ENCODE peak calls at places on chromosome 1, in six cellular contexts. N is IMR-90, A is neuronal stem cell, Z is H1, Q is trophoblast cell, X is mesenchymal stem cell. U is an unnamed sample.

GRCh38 chr1:240737761-240738265 is 125.9 kb upstream of the GREM2 start:
- DNase-seq in A (no peak), X (no peak), Q (no peak), N (no peak), Z (no peak), U (no peak)

GRCh38 chr1:81606656-81607055 is 194.1 kb upstream of the ADGRL2 start:
- DNase-seq in Q (no peak), N (no peak), A (no peak), Z (no peak), X (peak; percentile 61), U (no peak)

GRCh38 chr1:197210426-197210825 is 57.6 kb upstream of the CRB1 start:
- DNase-seq in N (no peak), X (no peak), A (no peak), Q (no peak), Z (no peak), U (no peak)

GRCh38 chr1:229947968-229948367 is 119.1 kb upstream of the GALNT2 start:
- DNase-seq in Z (no peak), Q (peak; percentile 10), A (no peak), N (no peak), X (no peak), U (no peak)

GRCh38 chr1:176949033-176949662 is 215.4 kb downstream of the ASTN1 start:
- DNase-seq in X (peak; percentile 11), N (peak; percentile 24), A (peak; percentile 65), Q (peak; percentile 87), Z (peak; percentile 96), U (peak; percentile 93)

GRCh38 chr1:12180315-12180714 is 13.5 kb downstream of the TNFRSF1B start:
- DNase-seq in Z (no peak), A (no peak), Q (peak; percentile 90), N (no peak), X (peak; percentile 51), U (no peak)

GRCh38 chr1:69073176-69073575 is 494.5 kb upstream of the LRRC7 start:
- DNase-seq in N (no peak), Q (no peak), Z (no peak), X (no peak), A (no peak), U (no peak)

GRCh38 chr1:115794976-115795375 is 26.5 kb upstream of the CASQ2 start:
- DNase-seq in Q (no peak), N (no peak), A (no peak), X (no peak), Z (no peak), U (no peak)

GRCh38 chr1:41662656-41663437 is 178.4 kb upstream of the EDN2 start:
- DNase-seq in X (peak; percentile 87), N (peak; percentile 84), Q (peak; percentile 78), Z (peak; percentile 62), A (peak; percentile 62), U (peak; percentile 70)

DNA sequence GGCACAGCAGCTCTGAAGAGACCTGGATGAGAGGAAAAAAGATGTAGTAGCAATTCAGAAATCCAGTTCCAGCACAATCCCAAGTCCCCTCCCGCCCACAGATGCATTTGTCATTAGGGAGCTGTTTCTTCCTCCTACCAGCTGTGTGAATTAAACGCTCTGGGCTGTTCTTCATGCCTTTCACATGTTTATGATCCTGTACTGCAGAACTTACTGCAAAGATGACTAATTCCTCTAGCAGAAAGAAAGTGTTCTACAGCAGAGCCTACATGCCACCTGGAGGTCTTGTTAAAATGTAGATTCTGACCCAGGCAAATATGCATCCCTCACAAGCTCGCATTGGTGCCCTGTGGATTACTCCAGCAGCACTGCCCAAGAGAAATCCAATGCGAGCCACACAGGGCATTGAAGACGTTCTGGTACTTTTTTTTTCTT is 6.5 kb downstream of the ENO1 start:
- DNase-seq in Z (no peak), Q (no peak), N (peak; percentile 74), A (no peak), X (peak; percentile 59), U (no peak)
- H3K4me1 ChIP-seq in Z (peaks cover 28% of the 10 kb centered on the region), Q (peaks cover 23% of the 10 kb centered on the region), N (peaks cover 42% of the 10 kb centered on the region), A (peaks cover 12% of the 10 kb centered on the region), X (peaks cover 44% of the 10 kb centered on the region), U (peaks cover 17% of the 10 kb centered on the region)

GRCh38 chr1:54744696-54745095 is 19.6 kb downstream of the PARS2 start:
- DNase-seq in A (no peak), X (no peak), Z (no peak), N (no peak), Q (no peak), U (no peak)

GRCh38 chr1:54745274-54745673 is 19.0 kb downstream of the PARS2 start:
- DNase-seq in X (no peak), Q (no peak), N (no peak), Z (no peak), A (no peak), U (no peak)

GRCh38 chr1:54743416-54743815 is 20.9 kb downstream of the PARS2 start:
- DNase-seq in N (no peak), A (no peak), Z (no peak), Q (no peak), X (peak; percentile 44), U (no peak)

GRCh38 chr1:54742262-54742661 is 22.1 kb downstream of the PARS2 start:
- DNase-seq in A (no peak), X (peak; percentile 58), Z (no peak), N (peak; percentile 42), Q (no peak), U (no peak)

GRCh38 chr1:54743827-54744226 is 20.5 kb downstream of the PARS2 start:
- DNase-seq in X (no peak), Z (no peak), Q (no peak), N (no peak), A (no peak), U (no peak)
- H3K36me3 ChIP-seq in X (peaks cover 52% of the 10 kb centered on the region), Z (peaks cover 23% of the 10 kb centered on the region), Q (peaks cover 34% of the 10 kb centered on the region), N (peaks cover 27% of the 10 kb centered on the region), A (peaks cover 52% of the 10 kb centered on the region), U (peaks cover 8% of the 10 kb centered on the region)

GRCh38 chr1:184632415-184633175 is 122.1 kb downstream of the EDEM3 start:
- DNase-seq in Q (no peak), Z (no peak), A (no peak), X (no peak), N (no peak), U (no peak)

GRCh38 chr1:184636156-184636448 is 118.6 kb downstream of the EDEM3 start:
- DNase-seq in Z (no peak), X (no peak), Q (no peak), N (no peak), A (no peak), U (no peak)

GRCh38 chr1:184635347-184636155 is 119.1 kb downstream of the EDEM3 start:
- DNase-seq in A (no peak), Q (peak; percentile 66), N (peak; percentile 22), Z (no peak), X (peak; percentile 76), U (no peak)

GRCh38 chr1:184633785-184634184 is 120.9 kb downstream of the EDEM3 start:
- DNase-seq in N (no peak), Q (peak; percentile 75), A (no peak), Z (no peak), X (no peak), U (peak; percentile 61)

GRCh38 chr1:184634296-184634695 is 120.4 kb downstream of the EDEM3 start:
- DNase-seq in N (no peak), A (no peak), Q (no peak), Z (no peak), X (no peak), U (no peak)
- H4K8ac ChIP-seq in N (no peak overlapping the region), A (no peak overlapping the region), Q (no peak overlapping the region), Z (no peak overlapping the region), X (no peak overlapping the region), U (no peak overlapping the region)

GRCh38 chr1:153025797-153026196 is 5.2 kb upstream of the SPRR1B start:
- DNase-seq in Q (peak; percentile 44), X (no peak), A (no peak), Z (no peak), N (no peak), U (no peak)

GRCh38 chr1:153028771-153029170 is 2.2 kb upstream of the SPRR1B start:
- DNase-seq in Q (no peak), A (no peak), Z (no peak), N (no peak), X (no peak), U (no peak)

GRCh38 chr1:153024413-153024812 is 6.6 kb upstream of the SPRR1B start:
- DNase-seq in Z (no peak), N (no peak), A (no peak), Q (no peak), X (no peak), U (no peak)

DNA sequence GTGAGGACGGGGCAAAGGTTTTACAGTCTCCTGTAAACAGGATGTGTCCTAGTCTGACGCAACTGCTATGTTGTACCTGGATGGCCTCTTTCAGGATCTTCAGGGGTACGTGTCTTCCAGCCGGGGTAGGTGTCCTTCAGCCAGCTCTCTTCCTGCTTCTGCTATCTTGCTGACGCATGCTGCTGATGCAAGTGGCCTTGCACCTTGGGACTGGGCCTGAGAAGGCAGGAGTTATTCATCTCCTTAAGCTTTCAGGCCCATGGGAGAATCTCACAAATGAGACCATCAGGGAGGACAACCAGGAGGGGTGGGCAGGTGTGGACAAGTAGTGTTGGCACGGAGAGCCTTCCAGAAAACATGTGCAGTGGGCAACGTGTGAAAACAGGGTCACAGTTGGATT is 7.9 kb upstream of the SPRR1B start:
- DNase-seq in Q (no peak), X (no peak), A (no peak), Z (no peak), N (no peak), U (no peak)
- H3K4me1 ChIP-seq in Q (no peaks in the 10 kb centered on the region), X (no peaks in the 10 kb centered on the region), A (no peaks in the 10 kb centered on the region), Z (peaks cover 5% of the 10 kb centered on the region), N (no peaks in the 10 kb centered on the region), U (no peaks in the 10 kb centered on the region)

GRCh38 chr1:64155285-64155684 is 48.1 kb upstream of the UBE2U start:
- DNase-seq in Z (no peak), N (no peak), Q (no peak), X (no peak), A (no peak), U (peak; percentile 63)
- H3K36me3 ChIP-seq in Z (peaks cover 17% of the 10 kb centered on the region), N (peaks cover 2% of the 10 kb centered on the region), Q (peaks cover 11% of the 10 kb centered on the region), X (peaks cover 11% of the 10 kb centered on the region), A (no peaks in the 10 kb centered on the region), U (no peaks in the 10 kb centered on the region)

GRCh38 chr1:112815376-112815775 is 100.2 kb upstream of the PPM1J start:
- DNase-seq in A (no peak), Z (no peak), Q (peak; percentile 67), N (no peak), X (no peak), U (no peak)

GRCh38 chr1:112817555-112818373 is 102.6 kb upstream of the PPM1J start:
- DNase-seq in N (no peak), A (no peak), Z (peak; percentile 81), X (no peak), Q (peak; percentile 56), U (peak; percentile 91)

DNA sequence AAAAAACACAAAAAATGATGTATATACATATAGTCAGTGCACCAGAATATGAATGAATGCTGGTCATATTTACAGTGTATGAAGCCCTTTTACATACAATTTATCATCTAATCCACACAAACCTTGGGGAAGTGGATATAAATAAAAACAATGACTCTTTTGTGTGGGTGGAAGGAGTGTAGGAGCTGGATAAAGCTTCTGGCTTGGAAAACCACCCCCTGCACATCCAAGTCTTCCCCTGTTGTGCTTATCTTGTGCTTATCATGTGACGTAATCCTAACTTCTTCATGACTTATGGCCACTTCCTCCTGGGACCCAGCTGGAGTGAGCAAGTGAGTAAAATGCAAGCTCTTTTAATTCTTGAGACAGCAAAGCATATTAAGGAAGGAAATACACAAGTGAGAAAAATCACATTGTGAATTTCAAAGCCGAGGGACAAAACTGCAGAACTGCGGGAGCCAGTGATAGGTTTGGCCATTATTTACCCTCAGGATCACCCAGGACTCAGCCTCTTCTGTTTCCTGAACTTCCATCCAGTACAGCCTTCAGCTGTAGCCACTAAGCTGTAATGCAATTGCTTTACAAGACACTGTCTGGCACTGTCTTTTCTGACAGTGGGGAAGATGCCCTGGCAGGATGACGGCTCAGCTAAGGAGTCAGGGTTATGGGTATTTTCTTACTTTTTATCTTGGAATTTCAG is 104.0 kb upstream of the PPM1J start:
- DNase-seq in Z (no peak), N (peak; percentile 91), X (peak; percentile 81), Q (peak; percentile 84), A (no peak), U (peak; percentile 90)
- H4K8ac ChIP-seq in Z (no peak overlapping the region), N (no peak overlapping the region), X (peak overlapping the region; percentile 74), Q (peak overlapping the region; percentile 75), A (no peak overlapping the region), U (no peak overlapping the region)

U was measured in mesendoderm.